ENCODE peak calls at places on chromosomes 4 and X, in nine cellular contexts. One of them, this sample, is unnamed.

GRCh38 chr4:40912455-40913055 is 162.8 kb downstream of the NSUN7 start:
- DNase-seq in uterus: no peak
- DNase-seq in caudate nucleus: no peak
- DNase-seq in neuronal stem cell: no peak
- DNase-seq in heart right ventricle: no peak
- DNase-seq in spleen: no peak
- DNase-seq in RWPE1: no peak
- DNase-seq in right atrium auricular region: no peak
- DNase-seq in cardiac muscle cell: no peak
- DNase-seq in this sample: no peak

GRCh38 chr4:48877827-48878535 is 28.6 kb downstream of the OCIAD2 start:
- DNase-seq in uterus: no peak
- DNase-seq in right atrium auricular region: no peak
- DNase-seq in spleen: no peak
- DNase-seq in heart right ventricle: no peak
- DNase-seq in caudate nucleus: no peak
- DNase-seq in neuronal stem cell: no peak
- DNase-seq in cardiac muscle cell: no peak
- DNase-seq in RWPE1: no peak
- DNase-seq in this sample: no peak

GRCh38 chr4:122117743-122118142 is 34.4 kb upstream of the BLTP1 start:
- DNase-seq in RWPE1: no peak
- DNase-seq in neuronal stem cell: no peak
- DNase-seq in uterus: no peak
- DNase-seq in cardiac muscle cell: no peak
- DNase-seq in heart right ventricle: no peak
- DNase-seq in spleen: no peak
- DNase-seq in caudate nucleus: no peak
- DNase-seq in right atrium auricular region: no peak
- DNase-seq in this sample: no peak

GRCh38 chr4:168199262-168199957 is 107.1 kb downstream of the ANXA10 start:
- DNase-seq in uterus: no peak
- DNase-seq in heart right ventricle: no peak
- DNase-seq in cardiac muscle cell: no peak
- DNase-seq in right atrium auricular region: no peak
- DNase-seq in spleen: no peak
- DNase-seq in RWPE1: no peak
- DNase-seq in neuronal stem cell: no peak
- DNase-seq in caudate nucleus: no peak
- DNase-seq in this sample: peak

GRCh38 chr4:27149541-27150212 is 289.0 kb downstream of the STIM2 start:
- DNase-seq in caudate nucleus: no peak
- DNase-seq in neuronal stem cell: no peak
- DNase-seq in heart right ventricle: no peak
- DNase-seq in cardiac muscle cell: no peak
- DNase-seq in right atrium auricular region: no peak
- DNase-seq in spleen: no peak
- DNase-seq in uterus: no peak
- DNase-seq in RWPE1: no peak
- DNase-seq in this sample: no peak

GRCh38 chr4:176443117-176443516 is 123.4 kb downstream of the SPCS3 start:
- DNase-seq in cardiac muscle cell: no peak
- DNase-seq in RWPE1: peak
- DNase-seq in uterus: no peak
- DNase-seq in neuronal stem cell: no peak
- DNase-seq in right atrium auricular region: no peak
- DNase-seq in spleen: no peak
- DNase-seq in caudate nucleus: no peak
- DNase-seq in heart right ventricle: no peak
- DNase-seq in this sample: no peak

GRCh38 chrX:150731795-150732194 is 38.6 kb downstream of the MTMR1 start:
- DNase-seq in spleen: no peak
- DNase-seq in cardiac muscle cell: no peak
- DNase-seq in neuronal stem cell: no peak
- DNase-seq in RWPE1: peak
- DNase-seq in right atrium auricular region: no peak
- DNase-seq in caudate nucleus: no peak
- DNase-seq in heart right ventricle: peak
- DNase-seq in uterus: peak
- DNase-seq in this sample: no peak

GRCh38 chr4:154491731-154492249 is at the start of gene DCHS2:
- DNase-seq in cardiac muscle cell: peak
- DNase-seq in spleen: peak
- DNase-seq in RWPE1: peak
- DNase-seq in neuronal stem cell: peak
- DNase-seq in uterus: peak
- DNase-seq in heart right ventricle: no peak
- DNase-seq in right atrium auricular region: no peak
- DNase-seq in caudate nucleus: no peak
- DNase-seq in this sample: peak

GRCh38 chr4:39446483-39446841 is 12.3 kb downstream of the RPL9 start:
- DNase-seq in RWPE1: no peak
- DNase-seq in heart right ventricle: no peak
- DNase-seq in cardiac muscle cell: no peak
- DNase-seq in uterus: no peak
- DNase-seq in right atrium auricular region: no peak
- DNase-seq in caudate nucleus: no peak
- DNase-seq in spleen: no peak
- DNase-seq in neuronal stem cell: no peak
- DNase-seq in this sample: no peak

GRCh38 chr4:39446842-39447573 is 11.7 kb downstream of the RPL9 start:
- DNase-seq in cardiac muscle cell: peak
- DNase-seq in RWPE1: peak
- DNase-seq in caudate nucleus: no peak
- DNase-seq in uterus: peak
- DNase-seq in neuronal stem cell: peak
- DNase-seq in spleen: peak
- DNase-seq in heart right ventricle: peak
- DNase-seq in right atrium auricular region: peak
- DNase-seq in this sample: peak

GRCh38 chr4:39441593-39441992 is 17.1 kb downstream of the RPL9 start:
- DNase-seq in neuronal stem cell: no peak
- DNase-seq in RWPE1: no peak
- DNase-seq in caudate nucleus: no peak
- DNase-seq in right atrium auricular region: no peak
- DNase-seq in heart right ventricle: no peak
- DNase-seq in cardiac muscle cell: no peak
- DNase-seq in uterus: no peak
- DNase-seq in spleen: no peak
- DNase-seq in this sample: no peak

GRCh38 chr4:39442910-39443480 is 15.7 kb downstream of the RPL9 start:
- DNase-seq in spleen: no peak
- DNase-seq in caudate nucleus: no peak
- DNase-seq in cardiac muscle cell: no peak
- DNase-seq in RWPE1: no peak
- DNase-seq in neuronal stem cell: no peak
- DNase-seq in right atrium auricular region: no peak
- DNase-seq in heart right ventricle: no peak
- DNase-seq in uterus: no peak
- DNase-seq in this sample: no peak
- H3K27ac ChIP-seq in spleen: no peak
- H3K27ac ChIP-seq in caudate nucleus: no peak
- H3K27ac ChIP-seq in cardiac muscle cell: no peak
- H3K27ac ChIP-seq in RWPE1: no peak
- H3K27ac ChIP-seq in neuronal stem cell: no peak
- H3K27ac ChIP-seq in right atrium auricular region: no peak
- H3K27ac ChIP-seq in heart right ventricle: no peak
- H3K27ac ChIP-seq in uterus: no peak
- H3K27ac ChIP-seq in this sample: no peak

DNA sequence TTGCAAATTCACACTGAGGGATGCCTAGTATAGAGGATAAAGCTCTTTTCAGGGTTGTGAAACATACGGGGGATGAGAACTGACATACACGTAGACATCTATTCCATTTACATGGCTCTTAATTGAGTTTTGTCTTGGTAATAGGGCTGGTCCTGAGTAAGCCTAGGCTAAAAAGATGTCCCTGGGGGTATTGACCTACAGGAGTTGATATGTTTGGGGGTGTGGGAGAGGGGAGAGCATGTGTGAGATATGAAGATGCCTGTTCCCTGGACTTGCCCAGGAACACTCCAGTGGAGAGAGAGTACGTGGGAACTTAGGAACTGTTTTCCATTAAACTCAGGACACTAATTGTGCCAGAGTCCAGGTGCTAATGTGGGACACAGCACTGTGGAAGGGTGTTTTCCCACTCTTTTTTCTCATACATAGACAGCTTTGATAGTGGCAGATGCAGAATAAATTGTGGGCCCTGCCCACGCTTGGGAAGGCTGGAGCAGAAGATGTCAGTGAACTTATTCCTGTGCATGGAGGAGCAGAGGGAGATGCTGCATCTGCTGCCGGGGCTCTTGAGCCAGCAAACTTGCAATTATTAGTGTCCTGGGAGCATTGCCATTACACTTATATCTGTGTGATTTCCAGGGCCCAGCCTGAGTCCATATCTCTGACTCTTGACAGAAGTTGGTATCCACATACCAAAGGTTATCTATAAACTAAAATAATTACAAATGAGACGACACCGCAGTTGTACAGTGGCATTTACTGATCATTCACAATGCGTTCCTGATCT is 20.7 kb downstream of the SYNPO2 start:
- DNase-seq in caudate nucleus: no peak
- DNase-seq in heart right ventricle: no peak
- DNase-seq in RWPE1: no peak
- DNase-seq in neuronal stem cell: no peak
- DNase-seq in cardiac muscle cell: no peak
- DNase-seq in uterus: no peak
- DNase-seq in spleen: no peak
- DNase-seq in right atrium auricular region: no peak
- DNase-seq in this sample: no peak
- H3K27ac ChIP-seq in caudate nucleus: no peak
- H3K27ac ChIP-seq in heart right ventricle: peak
- H3K27ac ChIP-seq in RWPE1: no peak
- H3K27ac ChIP-seq in neuronal stem cell: no peak
- H3K27ac ChIP-seq in cardiac muscle cell: peak
- H3K27ac ChIP-seq in uterus: peak
- H3K27ac ChIP-seq in spleen: no peak
- H3K27ac ChIP-seq in right atrium auricular region: peak
- H3K27ac ChIP-seq in this sample: no peak

GRCh38 chr4:23881674-23882337 is 8.0 kb downstream of the PPARGC1A start:
- DNase-seq in heart right ventricle: no peak
- DNase-seq in caudate nucleus: no peak
- DNase-seq in uterus: no peak
- DNase-seq in spleen: no peak
- DNase-seq in RWPE1: no peak
- DNase-seq in right atrium auricular region: no peak
- DNase-seq in cardiac muscle cell: no peak
- DNase-seq in neuronal stem cell: no peak
- DNase-seq in this sample: peak

GRCh38 chr4:23884731-23885130 is 5.1 kb downstream of the PPARGC1A start:
- DNase-seq in neuronal stem cell: no peak
- DNase-seq in right atrium auricular region: no peak
- DNase-seq in caudate nucleus: no peak
- DNase-seq in cardiac muscle cell: no peak
- DNase-seq in heart right ventricle: no peak
- DNase-seq in RWPE1: no peak
- DNase-seq in spleen: no peak
- DNase-seq in uterus: no peak
- DNase-seq in this sample: no peak

GRCh38 chr4:23884261-23884660 is 5.6 kb downstream of the PPARGC1A start:
- DNase-seq in right atrium auricular region: no peak
- DNase-seq in caudate nucleus: no peak
- DNase-seq in RWPE1: no peak
- DNase-seq in cardiac muscle cell: no peak
- DNase-seq in spleen: no peak
- DNase-seq in heart right ventricle: no peak
- DNase-seq in neuronal stem cell: no peak
- DNase-seq in uterus: no peak
- DNase-seq in this sample: no peak

GRCh38 chr4:23881052-23881501 is 8.8 kb downstream of the PPARGC1A start:
- DNase-seq in caudate nucleus: no peak
- DNase-seq in right atrium auricular region: no peak
- DNase-seq in heart right ventricle: no peak
- DNase-seq in spleen: no peak
- DNase-seq in RWPE1: no peak
- DNase-seq in neuronal stem cell: no peak
- DNase-seq in uterus: no peak
- DNase-seq in cardiac muscle cell: no peak
- DNase-seq in this sample: no peak

DNA sequence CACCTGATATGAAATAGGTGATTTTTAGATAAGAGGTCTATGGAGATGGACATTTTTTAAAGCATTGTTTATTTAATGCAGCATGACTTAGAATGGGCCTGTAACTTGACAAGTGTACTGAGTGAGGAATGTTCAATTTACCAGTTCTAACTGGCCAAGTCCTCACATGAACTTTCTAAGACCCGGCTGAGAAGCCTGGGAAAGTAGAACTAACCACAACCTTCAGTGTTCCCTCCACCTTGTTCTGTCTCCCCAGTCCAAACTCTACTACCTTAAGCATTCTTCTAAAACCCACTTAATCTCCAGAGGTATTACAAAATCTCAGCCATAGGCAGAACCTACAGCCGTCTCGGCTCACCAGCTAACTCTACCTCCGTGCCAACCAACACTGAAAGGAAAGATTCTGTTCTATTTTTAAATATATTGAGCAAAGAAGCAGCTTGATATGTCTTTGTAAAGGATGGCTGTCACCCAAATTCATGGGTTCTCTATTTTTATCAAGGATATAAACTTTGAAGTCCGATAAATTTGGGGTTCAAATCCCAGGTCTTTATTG is 6.8 kb downstream of the PPARGC1A start:
- DNase-seq in heart right ventricle: no peak
- DNase-seq in neuronal stem cell: no peak
- DNase-seq in spleen: no peak
- DNase-seq in uterus: no peak
- DNase-seq in caudate nucleus: no peak
- DNase-seq in cardiac muscle cell: no peak
- DNase-seq in RWPE1: no peak
- DNase-seq in right atrium auricular region: no peak
- DNase-seq in this sample: no peak
- H3K27ac ChIP-seq in heart right ventricle: no peak
- H3K27ac ChIP-seq in neuronal stem cell: no peak
- H3K27ac ChIP-seq in spleen: no peak
- H3K27ac ChIP-seq in uterus: no peak
- H3K27ac ChIP-seq in caudate nucleus: no peak
- H3K27ac ChIP-seq in cardiac muscle cell: peak
- H3K27ac ChIP-seq in RWPE1: no peak
- H3K27ac ChIP-seq in right atrium auricular region: peak
- H3K27ac ChIP-seq in this sample: no peak

GRCh38 chr4:100462206-100462605 is 55.6 kb downstream of the EMCN start:
- DNase-seq in cardiac muscle cell: no peak
- DNase-seq in heart right ventricle: no peak
- DNase-seq in right atrium auricular region: no peak
- DNase-seq in spleen: no peak
- DNase-seq in caudate nucleus: no peak
- DNase-seq in neuronal stem cell: no peak
- DNase-seq in RWPE1: peak
- DNase-seq in uterus: no peak
- DNase-seq in this sample: no peak

DNA sequence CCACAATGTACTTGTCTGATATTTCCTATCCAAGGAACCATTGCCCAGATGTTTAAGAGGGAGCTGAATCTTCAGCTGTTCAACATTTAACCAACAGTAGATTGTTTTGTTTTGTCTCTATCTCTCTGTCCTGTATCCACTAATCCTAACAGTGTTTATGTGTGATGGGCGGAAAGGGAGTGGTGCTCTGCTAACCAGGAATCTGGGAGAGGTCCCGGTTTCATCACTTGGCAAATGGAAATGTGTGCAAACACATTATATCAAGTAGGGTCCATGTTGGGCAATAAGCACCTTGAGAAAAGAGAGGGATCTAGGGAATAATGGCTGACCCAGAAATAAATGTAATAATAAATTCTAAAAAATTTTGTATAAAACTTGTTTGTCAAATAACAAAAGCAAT is 56.0 kb downstream of the EMCN start:
- DNase-seq in right atrium auricular region: no peak
- DNase-seq in caudate nucleus: no peak
- DNase-seq in spleen: no peak
- DNase-seq in uterus: no peak
- DNase-seq in RWPE1: peak
- DNase-seq in neuronal stem cell: no peak
- DNase-seq in cardiac muscle cell: no peak
- DNase-seq in heart right ventricle: no peak
- DNase-seq in this sample: no peak
- H3K27ac ChIP-seq in right atrium auricular region: no peak
- H3K27ac ChIP-seq in caudate nucleus: no peak
- H3K27ac ChIP-seq in spleen: no peak
- H3K27ac ChIP-seq in uterus: no peak
- H3K27ac ChIP-seq in RWPE1: no peak
- H3K27ac ChIP-seq in neuronal stem cell: no peak
- H3K27ac ChIP-seq in cardiac muscle cell: no peak
- H3K27ac ChIP-seq in heart right ventricle: no peak
- H3K27ac ChIP-seq in this sample: no peak

This sample was measured in small intestine.